ENCODE peak calls at places on chromosomes 12 and 14, in seven cellular contexts. One of them, this sample, is unnamed.

GRCh38 chr12:115898670-115899069 is 378.8 kb downstream of the MED13L start:
- DNase-seq in non-pigmented ciliary epithelial cell: no peak
- DNase-seq in HuH-7.5: no peak
- DNase-seq in stimulated activated CD8-positive, alpha-beta memory T cell treated with anti-CD3 and anti-CD28 coated beads, Interleukin-7, amount 100 ng/mL, for 48 hours: no peak
- DNase-seq in type B pancreatic cell: no peak
- DNase-seq in bronchial epithelial cell: no peak
- DNase-seq in foreskin fibroblast: no peak
- DNase-seq in this sample: peak; percentile 49

GRCh38 chr12:116508145-116509121 is 50.7 kb upstream of the MAP1LC3B2 start:
- DNase-seq in non-pigmented ciliary epithelial cell: no peak
- DNase-seq in HuH-7.5: no peak
- DNase-seq in stimulated activated CD8-positive, alpha-beta memory T cell treated with anti-CD3 and anti-CD28 coated beads, Interleukin-7, amount 100 ng/mL, for 48 hours: peak; percentile 20
- DNase-seq in type B pancreatic cell: no peak
- DNase-seq in bronchial epithelial cell: no peak
- DNase-seq in foreskin fibroblast: no peak
- DNase-seq in this sample: no peak

GRCh38 chr14:31205681-31206535 is 1.7 kb downstream of the HECTD1 start:
- DNase-seq in non-pigmented ciliary epithelial cell: no peak
- DNase-seq in HuH-7.5: peak; percentile 83
- DNase-seq in stimulated activated CD8-positive, alpha-beta memory T cell treated with anti-CD3 and anti-CD28 coated beads, Interleukin-7, amount 100 ng/mL, for 48 hours: no peak
- DNase-seq in type B pancreatic cell: no peak
- DNase-seq in bronchial epithelial cell: peak; percentile 33
- DNase-seq in foreskin fibroblast: peak; percentile 56
- DNase-seq in this sample: no peak

GRCh38 chr14:55505846-55506245 is 65.4 kb upstream of the TBPL2 start:
- DNase-seq in non-pigmented ciliary epithelial cell: no peak
- DNase-seq in HuH-7.5: no peak
- DNase-seq in stimulated activated CD8-positive, alpha-beta memory T cell treated with anti-CD3 and anti-CD28 coated beads, Interleukin-7, amount 100 ng/mL, for 48 hours: no peak
- DNase-seq in type B pancreatic cell: no peak
- DNase-seq in bronchial epithelial cell: no peak
- DNase-seq in foreskin fibroblast: no peak
- DNase-seq in this sample: no peak

GRCh38 chr14:77088219-77088618 is 9.8 kb upstream of the CIPC start:
- DNase-seq in non-pigmented ciliary epithelial cell: no peak
- DNase-seq in HuH-7.5: no peak
- DNase-seq in stimulated activated CD8-positive, alpha-beta memory T cell treated with anti-CD3 and anti-CD28 coated beads, Interleukin-7, amount 100 ng/mL, for 48 hours: no peak
- DNase-seq in type B pancreatic cell: no peak
- DNase-seq in bronchial epithelial cell: peak; percentile 97
- DNase-seq in foreskin fibroblast: no peak
- DNase-seq in this sample: no peak

GRCh38 chr14:91376547-91377477 is 40.8 kb downstream of the CCDC88C start:
- DNase-seq in non-pigmented ciliary epithelial cell: no peak
- DNase-seq in HuH-7.5: no peak
- DNase-seq in stimulated activated CD8-positive, alpha-beta memory T cell treated with anti-CD3 and anti-CD28 coated beads, Interleukin-7, amount 100 ng/mL, for 48 hours: no peak
- DNase-seq in type B pancreatic cell: no peak
- DNase-seq in bronchial epithelial cell: no peak
- DNase-seq in foreskin fibroblast: no peak
- DNase-seq in this sample: no peak

GRCh38 chr14:96104469-96105057 is 65.4 kb downstream of the C14orf132 start:
- DNase-seq in non-pigmented ciliary epithelial cell: peak; percentile 92
- DNase-seq in HuH-7.5: peak; percentile 55
- DNase-seq in stimulated activated CD8-positive, alpha-beta memory T cell treated with anti-CD3 and anti-CD28 coated beads, Interleukin-7, amount 100 ng/mL, for 48 hours: no peak
- DNase-seq in type B pancreatic cell: no peak
- DNase-seq in bronchial epithelial cell: peak; percentile 86
- DNase-seq in foreskin fibroblast: peak; percentile 99
- DNase-seq in this sample: peak; percentile 82

GRCh38 chr12:120453977-120454376 is 7.7 kb downstream of the GATC start:
- DNase-seq in non-pigmented ciliary epithelial cell: no peak
- DNase-seq in HuH-7.5: peak; percentile 20
- DNase-seq in stimulated activated CD8-positive, alpha-beta memory T cell treated with anti-CD3 and anti-CD28 coated beads, Interleukin-7, amount 100 ng/mL, for 48 hours: no peak
- DNase-seq in type B pancreatic cell: no peak
- DNase-seq in bronchial epithelial cell: peak; percentile 51
- DNase-seq in foreskin fibroblast: no peak
- DNase-seq in this sample: no peak

GRCh38 chr14:87196436-87196835 is 796.5 kb downstream of the GALC start:
- DNase-seq in non-pigmented ciliary epithelial cell: no peak
- DNase-seq in HuH-7.5: no peak
- DNase-seq in stimulated activated CD8-positive, alpha-beta memory T cell treated with anti-CD3 and anti-CD28 coated beads, Interleukin-7, amount 100 ng/mL, for 48 hours: no peak
- DNase-seq in type B pancreatic cell: no peak
- DNase-seq in bronchial epithelial cell: no peak
- DNase-seq in foreskin fibroblast: peak; percentile 1
- DNase-seq in this sample: no peak

GRCh38 chr14:55438066-55438683 is 2.2 kb downstream of the TBPL2 start:
- DNase-seq in non-pigmented ciliary epithelial cell: no peak
- DNase-seq in HuH-7.5: peak; percentile 31
- DNase-seq in stimulated activated CD8-positive, alpha-beta memory T cell treated with anti-CD3 and anti-CD28 coated beads, Interleukin-7, amount 100 ng/mL, for 48 hours: no peak
- DNase-seq in type B pancreatic cell: no peak
- DNase-seq in bronchial epithelial cell: peak; percentile 58
- DNase-seq in foreskin fibroblast: peak; percentile 39
- DNase-seq in this sample: no peak

GRCh38 chr14:103763730-103764488 is 48.3 kb downstream of the ZFYVE21 start:
- DNase-seq in non-pigmented ciliary epithelial cell: no peak
- DNase-seq in HuH-7.5: no peak
- DNase-seq in stimulated activated CD8-positive, alpha-beta memory T cell treated with anti-CD3 and anti-CD28 coated beads, Interleukin-7, amount 100 ng/mL, for 48 hours: no peak
- DNase-seq in type B pancreatic cell: no peak
- DNase-seq in bronchial epithelial cell: no peak
- DNase-seq in foreskin fibroblast: no peak
- DNase-seq in this sample: no peak

GRCh38 chr12:6767301-6767591 is 1.1 kb downstream of the PTMS start:
- DNase-seq in non-pigmented ciliary epithelial cell: no peak
- DNase-seq in HuH-7.5: no peak
- DNase-seq in stimulated activated CD8-positive, alpha-beta memory T cell treated with anti-CD3 and anti-CD28 coated beads, Interleukin-7, amount 100 ng/mL, for 48 hours: no peak
- DNase-seq in type B pancreatic cell: no peak
- DNase-seq in bronchial epithelial cell: no peak
- DNase-seq in foreskin fibroblast: no peak
- DNase-seq in this sample: no peak

GRCh38 chr12:79737875-79738718 is 47.3 kb upstream of the PAWR start:
- DNase-seq in non-pigmented ciliary epithelial cell: peak; percentile 22
- DNase-seq in HuH-7.5: peak; percentile 32
- DNase-seq in stimulated activated CD8-positive, alpha-beta memory T cell treated with anti-CD3 and anti-CD28 coated beads, Interleukin-7, amount 100 ng/mL, for 48 hours: no peak
- DNase-seq in type B pancreatic cell: no peak
- DNase-seq in bronchial epithelial cell: peak; percentile 76
- DNase-seq in foreskin fibroblast: peak; percentile 34
- DNase-seq in this sample: no peak

GRCh38 chr14:73712540-73713141 is 1.5 kb downstream of the PNMA1 start:
- DNase-seq in non-pigmented ciliary epithelial cell: no peak
- DNase-seq in HuH-7.5: no peak
- DNase-seq in stimulated activated CD8-positive, alpha-beta memory T cell treated with anti-CD3 and anti-CD28 coated beads, Interleukin-7, amount 100 ng/mL, for 48 hours: peak; percentile 23
- DNase-seq in type B pancreatic cell: no peak
- DNase-seq in bronchial epithelial cell: no peak
- DNase-seq in foreskin fibroblast: no peak
- DNase-seq in this sample: peak; percentile 76

GRCh38 chr14:56333361-56334279 is 215.4 kb downstream of the PELI2 start:
- DNase-seq in non-pigmented ciliary epithelial cell: peak; percentile 63
- DNase-seq in HuH-7.5: no peak
- DNase-seq in stimulated activated CD8-positive, alpha-beta memory T cell treated with anti-CD3 and anti-CD28 coated beads, Interleukin-7, amount 100 ng/mL, for 48 hours: no peak
- DNase-seq in type B pancreatic cell: no peak
- DNase-seq in bronchial epithelial cell: peak; percentile 73
- DNase-seq in foreskin fibroblast: peak; percentile 80
- DNase-seq in this sample: no peak

GRCh38 chr12:110693731-110694130 is 4.8 kb upstream of the HVCN1 start:
- DNase-seq in non-pigmented ciliary epithelial cell: no peak
- DNase-seq in HuH-7.5: no peak
- DNase-seq in stimulated activated CD8-positive, alpha-beta memory T cell treated with anti-CD3 and anti-CD28 coated beads, Interleukin-7, amount 100 ng/mL, for 48 hours: no peak
- DNase-seq in type B pancreatic cell: no peak
- DNase-seq in bronchial epithelial cell: no peak
- DNase-seq in foreskin fibroblast: peak; percentile 62
- DNase-seq in this sample: no peak

GRCh38 chr12:101863971-101864370 is 13.4 kb upstream of the DRAM1 start:
- DNase-seq in non-pigmented ciliary epithelial cell: no peak
- DNase-seq in HuH-7.5: no peak
- DNase-seq in stimulated activated CD8-positive, alpha-beta memory T cell treated with anti-CD3 and anti-CD28 coated beads, Interleukin-7, amount 100 ng/mL, for 48 hours: no peak
- DNase-seq in type B pancreatic cell: no peak
- DNase-seq in bronchial epithelial cell: no peak
- DNase-seq in foreskin fibroblast: no peak
- DNase-seq in this sample: no peak

GRCh38 chr14:71089974-71090373 is 182.7 kb downstream of the PCNX1 start:
- DNase-seq in non-pigmented ciliary epithelial cell: peak; percentile 17
- DNase-seq in HuH-7.5: no peak
- DNase-seq in stimulated activated CD8-positive, alpha-beta memory T cell treated with anti-CD3 and anti-CD28 coated beads, Interleukin-7, amount 100 ng/mL, for 48 hours: no peak
- DNase-seq in type B pancreatic cell: no peak
- DNase-seq in bronchial epithelial cell: no peak
- DNase-seq in foreskin fibroblast: no peak
- DNase-seq in this sample: no peak

This sample was measured in coronary artery.